ENCODE peak calls at places on chromosomes 13 and 19, in four cellular contexts. E is K562, A is stomach, M is vagina. J is an unnamed sample. For H3K4me1, the result is how much of the 10 kb centered on the place peaks cover.

GRCh38 chr13:90564096-90564495 is 783.4 kb upstream of the MIR17HG start:
- DNase-seq in E (no peak), A (no peak), M (no peak), J (no peak)

GRCh38 chr13:50613356-50613831 is 230.1 kb downstream of the DLEU7 start:
- DNase-seq in E (peak), A (no peak), M (no peak), J (no peak)

GRCh38 chr19:45863840-45864628 is at the start of gene FOXA3:
- DNase-seq in E (peak), A (peak), M (peak), J (peak)

GRCh38 chr19:15562861-15563260 is 52.2 kb upstream of the CYP4F8 start:
- DNase-seq in E (no peak), A (no peak), M (no peak), J (no peak)

GRCh38 chr19:33819875-33820781 is 23.5 kb downstream of the KCTD15 start:
- DNase-seq in E (peak), A (peak), M (peak), J (peak)

GRCh38 chr13:95481051-95481775 is 71.3 kb upstream of the CLDN10 start:
- DNase-seq in E (no peak), A (no peak), M (no peak), J (no peak)

GRCh38 chr19:41866284-41866683 is 6.2 kb downstream of the RPS19 start:
- DNase-seq in E (no peak), A (no peak), M (no peak), J (no peak)

GRCh38 chr19:17292301-17293074 is 10.7 kb downstream of the ABHD8 start:
- DNase-seq in E (peak), A (peak), M (no peak), J (peak)

GRCh38 chr19:10419646-10420443 is 493 bp upstream of the PDE4A start:
- DNase-seq in E (peak), A (no peak), M (no peak), J (no peak)

GRCh38 chr19:45881082-45881908 is 4.6 kb downstream of the IRF2BP1 start:
- DNase-seq in E (no peak), A (no peak), M (no peak), J (no peak)

GRCh38 chr19:46537136-46538097 is 41.8 kb upstream of the PNMA8B start:
- DNase-seq in E (peak), A (peak), M (no peak), J (peak)

GRCh38 chr13:23506071-23506820 is 64.0 kb upstream of the TNFRSF19 start:
- DNase-seq in E (no peak), A (no peak), M (no peak), J (no peak)

GRCh38 chr13:50016421-50016820 is 1.2 kb downstream of the KCNRG start:
- DNase-seq in E (no peak), A (no peak), M (no peak), J (no peak)

GRCh38 chr19:29745253-29745652 is 30.2 kb upstream of the C19orf12 start:
- DNase-seq in E (peak), A (no peak), M (no peak), J (no peak)

GRCh38 chr19:29376855-29377354 is 148.9 kb upstream of the VSTM2B start:
- DNase-seq in E (no peak), A (peak), M (peak), J (no peak)

GRCh38 chr19:1672038-1672768 is 19.8 kb upstream of the TCF3 start:
- DNase-seq in E (peak), A (no peak), M (no peak), J (peak)

GRCh38 chr19:33279430-33280350 is 22.6 kb downstream of the CEBPA start:
- DNase-seq in E (no peak), A (no peak), M (no peak), J (no peak)

GRCh38 chr13:97139704-97140103 is 82.4 kb upstream of the MBNL2 start:
- DNase-seq in E (no peak), A (no peak), M (no peak), J (no peak)

GRCh38 chr19:19276386-19276785 is 3.3 kb upstream of the TM6SF2 start:
- DNase-seq in E (no peak), A (no peak), M (no peak), J (no peak)

GRCh38 chr13:113880651-113881611 is 17.1 kb upstream of the GAS6 start:
- DNase-seq in E (no peak), A (no peak), M (peak), J (no peak)

GRCh38 chr13:113106053-113106452 is 462 bp downstream of the F7 start:
- DNase-seq in E (no peak), A (no peak), M (no peak), J (no peak)

GRCh38 chr13:52112606-52113005 is 16.3 kb downstream of the NEK5 start:
- DNase-seq in E (no peak), A (no peak), M (no peak), J (no peak)

GRCh38 chr13:99265823-99266426 is 7.7 kb upstream of the GPR18 start:
- DNase-seq in E (peak), A (no peak), M (no peak), J (no peak)

GRCh38 chr19:41821003-41821735 is 23.3 kb downstream of the LYPD4 start:
- DNase-seq in E (peak), A (peak), M (no peak), J (peak)

GRCh38 chr19:39252458-39252857 is 3.8 kb upstream of the IFNL4 start:
- DNase-seq in E (no peak), A (no peak), M (no peak), J (no peak)

GRCh38 chr13:27367570-27367969 is 56.8 kb upstream of the GTF3A start:
- DNase-seq in E (no peak), A (no peak), M (no peak), J (no peak)

GRCh38 chr13:48110132-48110868 is 15.4 kb upstream of the MED4 start:
- DNase-seq in E (no peak), A (no peak), M (no peak), J (no peak)

GRCh38 chr19:19343016-19343362 is 22.4 kb downstream of the MAU2 start:
- DNase-seq in E (no peak), A (no peak), M (no peak), J (no peak)

GRCh38 chr13:94325660-94326059 is 153.8 kb downstream of the DCT start:
- DNase-seq in E (no peak), A (no peak), M (peak), J (no peak)

GRCh38 chr19:29834991-29835390 is 23.2 kb downstream of the CCNE1 start:
- DNase-seq in E (no peak), A (no peak), M (no peak), J (no peak)

GRCh38 chr13:24263652-24264051 is 45.7 kb upstream of the C1QTNF9 start:
- DNase-seq in E (no peak), A (no peak), M (no peak), J (no peak)

GRCh38 chr13:28429685-28430290 is 65.1 kb downstream of the FLT1 start:
- DNase-seq in E (no peak), A (no peak), M (no peak), J (peak)

GRCh38 chr19:50911206-50912101 is at the start of gene KLK4:
- DNase-seq in E (no peak), A (no peak), M (no peak), J (no peak)
- H3K27ac ChIP-seq in E (no peak), A (no peak), M (no peak), J (no peak)

DNA sequence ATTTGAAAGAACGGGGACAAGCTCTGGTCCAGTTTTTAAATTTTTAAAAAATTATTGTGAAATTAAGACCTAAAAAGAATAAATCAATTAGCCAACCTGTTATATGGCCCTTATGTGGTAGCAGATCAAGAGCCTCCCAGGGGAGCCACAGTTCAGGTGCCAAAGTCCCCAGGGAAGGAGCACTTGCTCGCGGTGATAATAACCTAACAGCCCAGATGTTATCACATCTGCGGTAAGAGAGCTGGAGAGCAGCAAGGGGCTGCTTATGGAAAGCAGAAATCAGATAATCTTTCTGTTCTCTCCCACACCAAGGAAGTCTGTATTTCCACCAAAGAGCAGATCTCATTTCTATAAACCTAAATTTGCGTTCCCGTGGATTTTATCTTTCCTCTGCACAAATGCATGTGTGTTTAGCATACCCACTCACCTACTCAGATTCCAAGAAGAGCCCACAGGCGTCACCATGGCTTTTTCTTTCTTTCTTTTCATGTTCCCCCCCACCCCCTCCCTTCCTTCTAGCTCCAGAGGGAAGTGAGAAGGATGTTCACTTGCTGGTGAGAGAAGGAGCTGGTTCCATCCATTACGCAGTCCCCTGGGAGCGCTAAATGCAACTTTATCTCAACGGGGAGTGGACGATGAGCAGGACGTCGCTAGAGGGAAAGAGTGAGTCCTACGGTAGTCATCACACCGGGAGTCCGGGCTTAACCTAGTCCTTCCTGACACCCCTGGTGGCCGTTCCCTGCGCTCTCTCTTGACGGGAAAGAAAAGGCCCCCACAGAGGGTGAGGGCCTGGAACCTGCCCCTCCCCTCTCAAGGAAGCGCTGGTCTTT is 1.6 kb upstream of the POU4F1 start:
- DNase-seq in E (peak), A (no peak), M (no peak), J (no peak)
- H3K4me1 ChIP-seq in E (under half), A (half or more), M (half or more), J (under half)

GRCh38 chr13:102214956-102215355 is 186.9 kb downstream of the FGF14 start:
- DNase-seq in E (no peak), A (no peak), M (no peak), J (no peak)

DNA sequence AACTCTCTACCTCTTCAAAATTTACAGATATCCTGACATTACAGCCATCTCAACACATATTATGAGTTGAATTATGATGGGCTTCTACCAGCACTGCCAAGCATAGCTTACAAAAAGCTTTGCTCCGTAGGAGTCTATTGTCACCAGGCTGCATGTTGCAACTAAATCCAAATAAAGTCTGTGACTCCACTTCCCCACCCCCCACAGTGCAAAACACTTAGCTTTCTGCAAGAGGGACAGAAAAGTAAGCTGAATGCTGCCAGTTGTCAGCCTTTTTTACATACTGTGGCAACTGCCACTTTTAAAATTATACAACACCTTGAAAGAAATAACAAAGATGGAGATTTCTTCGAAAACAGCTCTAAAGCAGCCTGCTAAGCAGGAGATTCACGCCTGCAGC is 189.1 kb downstream of the FGF14 start:
- DNase-seq in E (no peak), A (no peak), M (no peak), J (no peak)
- TF ChIP-seq POLR2AphosphoS5 in E (no peak), A (no peak), M (no peak), J (no peak)

DNA sequence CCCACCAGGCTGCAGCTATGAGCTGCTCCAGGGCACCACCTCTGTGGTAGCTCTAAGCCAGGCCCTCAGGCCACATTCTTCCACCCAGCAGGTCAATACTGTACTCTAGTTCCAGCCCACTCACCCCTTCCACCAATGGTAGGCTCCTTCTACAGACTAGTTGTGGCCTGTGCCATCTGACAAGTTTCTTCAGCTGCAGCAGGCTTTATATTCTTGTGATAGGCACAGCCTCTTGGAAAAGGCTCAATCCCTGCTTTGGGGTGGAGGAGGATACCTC is 8.5 kb downstream of the MICU2 start:
- DNase-seq in E (no peak), A (no peak), M (no peak), J (no peak)
- H3K27ac ChIP-seq in E (no peak), A (no peak), M (no peak), J (no peak)

GRCh38 chr13:32036762-32037161 is 5.2 kb downstream of the FRY start:
- DNase-seq in E (no peak), A (no peak), M (no peak), J (no peak)

GRCh38 chr13:32039056-32039455 is 7.5 kb downstream of the FRY start:
- DNase-seq in E (no peak), A (no peak), M (no peak), J (no peak)

GRCh38 chr13:32037471-32037870 is 5.9 kb downstream of the FRY start:
- DNase-seq in E (no peak), A (no peak), M (no peak), J (no peak)

GRCh38 chr13:32039488-32040013 is 8.0 kb downstream of the FRY start:
- DNase-seq in E (no peak), A (no peak), M (no peak), J (no peak)

GRCh38 chr13:32038353-32038752 is 6.8 kb downstream of the FRY start:
- DNase-seq in E (no peak), A (no peak), M (no peak), J (no peak)
- H3K4me1 ChIP-seq in E (under half), A (half or more), M (under half), J (under half)

DNA sequence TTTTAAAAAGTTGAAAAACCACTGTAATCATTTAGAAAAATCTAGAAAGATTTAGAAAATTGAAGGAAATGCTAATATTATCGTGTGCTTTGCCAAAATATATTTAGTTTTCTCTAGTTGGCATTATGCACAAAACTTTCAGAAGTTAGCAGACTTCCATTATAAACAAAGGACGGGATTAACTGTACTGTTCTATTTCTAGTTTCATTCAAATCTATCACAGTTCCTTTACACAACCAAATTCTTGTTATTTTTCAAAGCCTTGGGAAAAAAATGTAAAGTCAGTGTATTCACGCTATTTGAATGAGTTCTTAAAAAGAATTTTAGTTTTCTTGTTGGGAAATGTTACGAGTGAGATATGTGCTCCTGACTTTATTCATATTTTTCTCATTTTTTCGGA is 277.8 kb downstream of the LMO7 start:
- DNase-seq in E (no peak), A (no peak), M (no peak), J (no peak)
- TF ChIP-seq POLR2AphosphoS5 in E (no peak), A (no peak), M (no peak), J (no peak)

DNA sequence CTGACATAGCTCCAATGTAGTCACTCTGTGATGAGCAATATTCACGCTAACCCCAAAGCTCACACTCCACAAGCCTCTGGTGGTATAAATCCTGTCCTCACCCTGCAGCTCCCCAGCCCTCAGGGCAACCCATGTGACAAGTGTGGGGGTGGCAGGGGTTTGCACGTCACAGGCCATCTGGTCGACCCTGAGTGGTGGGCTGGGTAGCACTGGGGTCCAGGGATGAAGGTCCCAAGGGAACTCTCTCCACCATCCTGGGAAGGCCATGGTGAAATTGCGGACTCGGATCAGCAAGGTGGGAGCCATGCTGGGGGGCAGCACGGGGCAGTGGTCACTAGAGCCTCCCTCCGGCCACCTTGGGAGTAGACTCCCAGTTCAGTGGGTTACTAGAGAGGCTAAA is 100.0 kb upstream of the SOX1 start:
- DNase-seq in E (no peak), A (no peak), M (no peak), J (no peak)
- H3K27ac ChIP-seq in E (no peak), A (no peak), M (no peak), J (no peak)

J was measured in transverse colon.